ENCODE peak calls at places on chromosome 22, in five cellular contexts. M, I, Z, T and D are unnamed samples.
A peak's percentile ranks its signal among the peaks of the same experiment; 100 is the strongest.

GRCh38 chr22:27748355-27749168 is 53.0 kb downstream of the MN1 start:
- DNase-seq in M (peak; percentile 72), I (no peak), Z (peak; percentile 58), T (peak; percentile 67), D (peak; percentile 81)

GRCh38 chr22:39634530-39635399 is 64.2 kb downstream of the CACNA1I start:
- DNase-seq in M (no peak), I (no peak), Z (peak; percentile 92), T (peak; percentile 54), D (peak; percentile 81)

GRCh38 chr22:47328550-47329243 is 566.2 kb downstream of the TBC1D22A start:
- DNase-seq in M (no peak), I (no peak), Z (peak; percentile 96), T (no peak), D (no peak)

GRCh38 chr22:25402501-25403283 is 161.8 kb upstream of the GRK3 start:
- DNase-seq in M (no peak), I (no peak), Z (peak; percentile 59), T (peak; percentile 63), D (peak; percentile 36)

GRCh38 chr22:40183029-40183581 is 5.4 kb downstream of the TNRC6B start:
- DNase-seq in M (no peak), I (peak; percentile 83), Z (peak; percentile 87), T (peak; percentile 67), D (peak; percentile 97)

GRCh38 chr22:45240810-45241631 is at the start of gene KIAA0930:
- DNase-seq in M (peak; percentile 92), I (no peak), Z (peak; percentile 68), T (peak; percentile 76), D (peak; percentile 74)

GRCh38 chr22:19810381-19811141 is 44.1 kb downstream of the GNB1L start:
- DNase-seq in M (no peak), I (no peak), Z (peak; percentile 81), T (peak; percentile 21), D (peak; percentile 40)

GRCh38 chr22:30221121-30221992 is 25.2 kb downstream of the LIF start:
- DNase-seq in M (no peak), I (no peak), Z (no peak), T (no peak), D (no peak)

GRCh38 chr22:31748490-31748889 is 1.4 kb downstream of the PRR14L start:
- DNase-seq in M (no peak), I (no peak), Z (no peak), T (peak; percentile 25), D (no peak)

GRCh38 chr22:38413085-38414008 is 41.7 kb downstream of the KCNJ4 start:
- DNase-seq in M (peak; percentile 44), I (no peak), Z (no peak), T (no peak), D (no peak)

GRCh38 chr22:25174156-25174887 is 25.3 kb upstream of the CRYBB3 start:
- DNase-seq in M (no peak), I (no peak), Z (no peak), T (no peak), D (no peak)

GRCh38 chr22:36301384-36301828 is 48.5 kb downstream of the APOL1 start:
- DNase-seq in M (peak; percentile 93), I (peak; percentile 87), Z (peak; percentile 73), T (peak; percentile 89), D (peak; percentile 76)

GRCh38 chr22:45823331-45823730 is 151.7 kb downstream of the ATXN10 start:
- DNase-seq in M (no peak), I (no peak), Z (no peak), T (no peak), D (no peak)

GRCh38 chr22:32067613-32068012 is 24.6 kb downstream of the SLC5A1 start:
- DNase-seq in M (no peak), I (no peak), Z (no peak), T (no peak), D (no peak)

GRCh38 chr22:46079861-46080821 is 70.2 kb upstream of the PPARA start:
- DNase-seq in M (no peak), I (no peak), Z (no peak), T (no peak), D (no peak)

GRCh38 chr22:24128631-24129601 is 52.4 kb upstream of the SUSD2 start:
- DNase-seq in M (no peak), I (no peak), Z (no peak), T (no peak), D (no peak)

DNA sequence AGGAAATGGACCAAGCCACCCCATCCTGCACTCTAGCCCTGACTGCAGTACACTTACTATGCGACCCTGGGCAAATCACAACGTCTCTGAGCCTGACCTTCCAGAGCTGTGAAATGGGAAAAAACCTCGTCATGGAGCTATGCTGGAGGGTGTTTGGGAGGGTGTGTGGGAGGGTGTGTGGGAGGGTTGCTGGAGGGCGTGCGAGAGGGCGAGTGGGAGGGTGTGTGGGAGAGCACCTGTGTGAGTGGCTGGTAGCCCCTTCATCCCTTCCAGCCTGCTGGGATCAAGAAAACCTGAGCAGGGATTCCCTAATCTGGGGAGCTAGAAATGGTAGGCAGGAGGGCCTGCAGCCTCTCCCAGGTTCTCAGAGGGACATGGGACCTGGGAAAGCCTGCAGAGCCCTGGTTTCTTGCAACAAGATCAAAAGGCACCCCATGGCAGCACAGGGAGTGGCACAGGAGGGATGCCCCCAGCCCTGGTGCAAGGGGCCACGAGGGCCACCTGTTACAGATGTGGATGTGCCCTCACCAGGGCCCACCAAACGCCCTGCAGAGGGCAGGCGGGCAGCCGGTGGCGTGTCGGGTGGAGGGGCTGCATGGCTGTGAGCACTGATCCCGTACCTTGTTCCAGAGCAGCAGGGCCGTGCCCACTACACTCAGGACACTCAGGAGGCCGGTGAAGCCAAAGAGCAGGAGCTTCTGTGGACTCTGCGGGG is 23.2 kb downstream of the NFAM1 start:
- DNase-seq in M (no peak), I (no peak), Z (no peak), T (no peak), D (no peak)
- H3K18ac ChIP-seq in M (no peak overlapping the region), I (no peak overlapping the region), Z (no peak overlapping the region), T (no peak overlapping the region), D (no peak overlapping the region)

GRCh38 chr22:17764036-17764435 is 10.2 kb downstream of the BID start:
- DNase-seq in M (no peak), I (no peak), Z (no peak), T (no peak), D (no peak)

GRCh38 chr22:17761145-17761488 is 13.2 kb downstream of the BID start:
- DNase-seq in M (no peak), I (no peak), Z (no peak), T (no peak), D (no peak)
- H3K9ac ChIP-seq in M (no peak overlapping the region), I (no peak overlapping the region), Z (no peak overlapping the region), T (no peak overlapping the region), D (no peak overlapping the region)

DNA sequence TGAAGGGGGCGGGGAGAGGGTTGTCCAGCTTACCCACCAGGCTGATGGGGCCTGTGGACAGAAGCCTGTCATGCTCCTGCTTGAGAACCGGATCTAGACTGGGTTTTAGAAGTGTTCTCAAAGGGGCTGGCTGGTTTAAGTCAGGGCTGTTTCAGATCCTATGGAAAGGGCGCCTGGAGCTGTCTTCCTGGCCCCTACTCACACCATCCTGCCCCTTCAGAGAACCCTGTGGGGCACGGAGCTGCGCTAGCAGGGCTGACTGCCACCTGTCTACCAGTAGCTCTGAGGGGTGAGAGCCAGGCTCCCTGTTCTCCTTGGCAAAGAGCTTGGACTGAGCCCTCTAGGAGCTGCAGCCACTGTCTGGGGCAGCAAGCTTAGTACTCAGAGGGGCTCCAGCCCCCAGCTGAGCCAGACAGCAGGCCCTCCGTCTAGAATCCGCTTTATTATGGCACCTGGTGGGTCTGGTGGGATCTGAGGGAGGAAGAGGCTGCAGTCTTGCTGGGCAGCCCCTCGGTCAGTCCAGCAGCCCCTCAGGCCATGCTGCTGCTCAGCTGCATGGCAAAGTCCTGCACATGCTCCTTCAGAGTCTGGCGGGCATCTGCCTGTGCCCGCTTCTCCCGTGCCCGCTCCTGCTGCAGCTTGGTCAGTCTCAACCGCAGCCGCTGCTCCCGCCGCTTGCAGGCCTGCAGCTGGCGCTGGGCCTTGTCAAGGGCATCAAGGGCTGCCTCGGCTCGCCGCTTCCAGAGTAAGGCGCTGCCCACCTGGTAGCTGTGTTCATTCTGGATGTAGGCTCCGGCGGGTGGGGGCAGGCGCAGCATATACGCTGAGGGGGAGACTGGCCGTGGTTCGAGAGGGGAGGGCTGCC is 2.3 kb downstream of the THAP7 start:
- DNase-seq in M (no peak), I (no peak), Z (no peak), T (no peak), D (no peak)
- H3K27ac ChIP-seq in M (no peak overlapping the region), I (no peak overlapping the region), Z (no peak overlapping the region), T (no peak overlapping the region), D (no peak overlapping the region)

GRCh38 chr22:37320726-37321286 is 38.5 kb downstream of the CYTH4 start:
- DNase-seq in M (no peak), I (no peak), Z (no peak), T (no peak), D (no peak)
- H3K18ac ChIP-seq in M (no peak overlapping the region), I (no peak overlapping the region), Z (no peak overlapping the region), T (no peak overlapping the region), D (no peak overlapping the region)